ENCODE peak calls at places on chromosomes 5 and 9, in eight cellular contexts. Q is NCI-H460; B is HT1080; K is HT-29; P is germinal center; I is activated CD4-positive, alpha-beta T cell treated with anti-CD3 and anti-CD28 coated beads, Interleukin-2, amount 10 ng/mL, durations not matched to agents 7 days and 5 days; A is cardiac fibroblast; T is GM20000. R is an unnamed sample.

GRCh38 chr5:178793156-178793555 is 62.7 kb upstream of the ZNF354A start:
- DNase-seq in B (no peak), Q (no peak), A (no peak), K (peak), T (no peak), P (no peak), I (no peak), R (no peak)

GRCh38 chr9:129201289-129201688 is 23.2 kb upstream of the IER5L start:
- DNase-seq in A (no peak), P (no peak), K (no peak), T (no peak), I (no peak), B (no peak), Q (no peak), R (no peak)

GRCh38 chr5:173620784-173621183 is 4.3 kb upstream of the BOD1 start:
- DNase-seq in Q (no peak), K (no peak), P (no peak), T (no peak), A (no peak), B (no peak), I (no peak), R (no peak)

GRCh38 chr9:20319641-20320337 is 302.5 kb downstream of the MLLT3 start:
- DNase-seq in T (no peak), K (no peak), P (no peak), I (no peak), B (peak), A (peak), Q (no peak), R (no peak)

GRCh38 chr5:172144291-172144815 is 43.7 kb downstream of the STK10 start:
- DNase-seq in I (no peak), P (no peak), T (peak), B (no peak), Q (no peak), K (peak), A (peak), R (peak)

GRCh38 chr5:16431482-16431881 is 34.1 kb downstream of the ZNF622 start:
- DNase-seq in A (no peak), B (no peak), I (no peak), T (no peak), K (no peak), Q (no peak), P (no peak), R (no peak)

GRCh38 chr5:173689713-173690360 is 73.4 kb upstream of the BOD1 start:
- DNase-seq in Q (no peak), K (peak), I (no peak), A (peak), P (peak), B (no peak), T (peak), R (peak)

GRCh38 chr9:123609844-123610243 is 253.8 kb downstream of the CRB2 start:
- DNase-seq in I (no peak), B (no peak), T (no peak), P (no peak), K (no peak), A (peak), Q (no peak), R (no peak)

GRCh38 chr9:133100518-133101355 is 20.3 kb downstream of the RALGDS start:
- DNase-seq in T (no peak), Q (no peak), K (no peak), I (no peak), B (no peak), P (no peak), A (no peak), R (no peak)

GRCh38 chr9:121675969-121676822 is 24.8 kb downstream of the DAB2IP start:
- DNase-seq in P (no peak), K (peak), A (no peak), B (no peak), T (no peak), I (no peak), Q (no peak), R (no peak)

GRCh38 chr9:12980482-12980881 is 205.7 kb downstream of the LURAP1L start:
- DNase-seq in K (no peak), A (no peak), I (no peak), B (no peak), T (no peak), Q (no peak), P (no peak), R (no peak)

GRCh38 chr9:129803679-129804065 is 688 bp downstream of the TOR1B start:
- DNase-seq in I (no peak), P (peak), Q (no peak), T (no peak), A (no peak), B (no peak), K (peak), R (no peak)

GRCh38 chr9:135809166-135809565 is 98.2 kb downstream of the CAMSAP1 start:
- DNase-seq in Q (no peak), T (no peak), K (no peak), P (no peak), B (no peak), A (peak), I (no peak), R (no peak)

GRCh38 chr5:93196986-93197385 is 384.0 kb downstream of the NR2F1-AS1 start:
- DNase-seq in I (no peak), B (no peak), Q (no peak), K (no peak), T (no peak), A (no peak), P (no peak), R (no peak)

GRCh38 chr9:36812556-36812955 is 221.5 kb downstream of the PAX5 start:
- DNase-seq in T (no peak), P (no peak), I (no peak), K (no peak), B (no peak), Q (no peak), A (no peak), R (no peak)

GRCh38 chr5:172145870-172146747 is 41.9 kb downstream of the STK10 start:
- DNase-seq in Q (no peak), I (no peak), K (no peak), B (no peak), P (no peak), A (no peak), T (no peak), R (no peak)

GRCh38 chr5:122805481-122805880 is 30.6 kb downstream of the SNX2 start:
- DNase-seq in K (no peak), I (no peak), P (no peak), Q (no peak), A (peak), B (peak), T (no peak), R (no peak)

GRCh38 chr5:95284512-95285405 is at the start of gene MCTP1:
- DNase-seq in K (no peak), T (peak), Q (peak), P (peak), I (no peak), B (peak), A (peak), R (peak)

GRCh38 chr5:92505145-92505544 is 1075.9 kb downstream of the NR2F1-AS1 start:
- DNase-seq in K (no peak), A (peak), Q (peak), T (no peak), I (no peak), P (no peak), B (peak), R (no peak)

GRCh38 chr5:124561451-124561850 is 185.0 kb downstream of the ZNF608 start:
- DNase-seq in P (no peak), K (no peak), B (peak), Q (no peak), A (no peak), T (no peak), I (no peak), R (no peak)

GRCh38 chr5:16456103-16456832 is 9.3 kb downstream of the ZNF622 start:
- DNase-seq in A (peak), I (peak), T (peak), Q (peak), P (peak), K (peak), B (peak), R (peak)

GRCh38 chr5:151925396-151925750 is 722 bp upstream of the GLRA1 start:
- DNase-seq in A (no peak), K (no peak), I (no peak), B (no peak), P (no peak), Q (no peak), T (no peak), R (no peak)

GRCh38 chr5:139637438-139638089 is 10.6 kb upstream of the CXXC5 start:
- DNase-seq in K (peak), T (peak), I (no peak), P (peak), A (peak), B (peak), Q (peak), R (peak)

GRCh38 chr9:95077053-95077765 is 240.3 kb downstream of the FANCC start:
- DNase-seq in B (no peak), K (no peak), P (no peak), A (no peak), Q (no peak), T (no peak), I (no peak), R (no peak)

GRCh38 chr5:132493241-132493640 is 2.7 kb upstream of the IRF1 start:
- DNase-seq in I (no peak), P (no peak), K (no peak), B (no peak), A (no peak), Q (no peak), T (no peak), R (no peak)

R was measured in GM12865.